ENCODE peak calls at places on chromosome 3, in five cellular contexts. Y is mesenchymal stem cell, M is IMR-90, R is H9, H is H1. Q is an unnamed sample.
A peak's percentile ranks its signal among the peaks of the same experiment; 100 is the strongest.

GRCh38 chr3:16802382-16802781 is 82.4 kb upstream of the PLCL2 start:
- DNase-seq in Y (no peak), M (no peak), R (no peak), H (no peak), Q (no peak)

GRCh38 chr3:43855674-43856299 is 165.0 kb downstream of the ABHD5 start:
- DNase-seq in Y (peak; percentile 55), M (peak; percentile 56), R (peak; percentile 84), H (no peak), Q (peak; percentile 36)

GRCh38 chr3:162538466-162538865 is 1041.9 kb downstream of the OTOL1 start:
- DNase-seq in Y (no peak), M (no peak), R (no peak), H (no peak), Q (no peak)

GRCh38 chr3:71247221-71247947 is 336.1 kb downstream of the FOXP1 start:
- DNase-seq in Y (no peak), M (peak; percentile 67), R (peak; percentile 75), H (no peak), Q (no peak)

GRCh38 chr3:152452318-152452717 is 183.6 kb downstream of the MBNL1 start:
- DNase-seq in Y (no peak), M (peak; percentile 51), R (no peak), H (no peak), Q (no peak)

GRCh38 chr3:64773150-64773549 is 85.3 kb upstream of the ADAMTS9 start:
- DNase-seq in Y (peak; percentile 12), M (no peak), R (no peak), H (no peak), Q (no peak)

GRCh38 chr3:64798316-64798715 is 110.5 kb upstream of the ADAMTS9 start:
- DNase-seq in Y (no peak), M (no peak), R (no peak), H (no peak), Q (no peak)

GRCh38 chr3:458614-459375 is 262.2 kb downstream of the CHL1 start:
- DNase-seq in Y (no peak), M (no peak), R (no peak), H (no peak), Q (no peak)

GRCh38 chr3:141279074-141279945 is 47.7 kb downstream of the PXYLP1 start:
- DNase-seq in Y (peak; percentile 27), M (peak; percentile 50), R (no peak), H (no peak), Q (no peak)

GRCh38 chr3:14561051-14561634 is 21.0 kb upstream of the GRIP2 start:
- DNase-seq in Y (peak; percentile 8), M (peak; percentile 60), R (no peak), H (no peak), Q (no peak)

GRCh38 chr3:123478314-123478713 is 29.4 kb upstream of the ADCY5 start:
- DNase-seq in Y (no peak), M (no peak), R (no peak), H (no peak), Q (no peak)

GRCh38 chr3:43873723-43874122 is 183.0 kb downstream of the ABHD5 start:
- DNase-seq in Y (no peak), M (no peak), R (no peak), H (no peak), Q (no peak)

GRCh38 chr3:16070707-16071106 is 103.8 kb upstream of the GALNT15 start:
- DNase-seq in Y (no peak), M (no peak), R (no peak), H (no peak), Q (no peak)

GRCh38 chr3:135908225-135908624 is 57.3 kb upstream of the PPP2R3A start:
- DNase-seq in Y (no peak), M (peak; percentile 33), R (no peak), H (no peak), Q (no peak)

GRCh38 chr3:27728195-27729087 is 6.3 kb upstream of the EOMES start:
- DNase-seq in Y (no peak), M (no peak), R (peak; percentile 93), H (no peak), Q (no peak)

GRCh38 chr3:126732281-126733060 is 28.4 kb downstream of the CHCHD6 start:
- DNase-seq in Y (no peak), M (peak; percentile 52), R (no peak), H (no peak), Q (no peak)

GRCh38 chr3:195140410-195140809 is 130.5 kb downstream of the XXYLT1 start:
- DNase-seq in Y (no peak), M (no peak), R (no peak), H (no peak), Q (no peak)

GRCh38 chr3:30597131-30597768 is 9.2 kb upstream of the TGFBR2 start:
- DNase-seq in Y (peak; percentile 70), M (peak; percentile 82), R (no peak), H (no peak), Q (no peak)

GRCh38 chr3:187878776-187879524 is 133.7 kb upstream of the BCL6 start:
- DNase-seq in Y (no peak), M (peak; percentile 42), R (no peak), H (no peak), Q (no peak)

GRCh38 chr3:51686056-51686455 is 15.0 kb downstream of the TEX264 start:
- DNase-seq in Y (no peak), M (no peak), R (no peak), H (no peak), Q (no peak)

GRCh38 chr3:8800016-8800415 is 30.6 kb upstream of the OXTR start:
- DNase-seq in Y (no peak), M (no peak), R (no peak), H (no peak), Q (no peak)

GRCh38 chr3:178966299-178967183 is 105.1 kb downstream of the ZMAT3 start:
- DNase-seq in Y (peak; percentile 53), M (peak; percentile 37), R (no peak), H (no peak), Q (no peak)

GRCh38 chr3:12005951-12006625 is 1.9 kb downstream of the SYN2 start:
- DNase-seq in Y (no peak), M (no peak), R (peak; percentile 30), H (no peak), Q (no peak)

GRCh38 chr3:113441051-113441770 is at the start of gene CFAP44:
- DNase-seq in Y (peak; percentile 79), M (peak; percentile 52), R (peak; percentile 91), H (peak; percentile 50), Q (peak; percentile 67)

GRCh38 chr3:120767106-120767505 is 24.6 kb downstream of the GTF2E1 start:
- DNase-seq in Y (peak; percentile 51), M (peak; percentile 74), R (no peak), H (no peak), Q (no peak)

GRCh38 chr3:31813197-31813596 is 167.9 kb downstream of the OSBPL10 start:
- DNase-seq in Y (no peak), M (no peak), R (no peak), H (no peak), Q (no peak)

GRCh38 chr3:79822076-79822475 is 54.3 kb upstream of the ROBO1 start:
- DNase-seq in Y (no peak), M (no peak), R (no peak), H (no peak), Q (no peak)

GRCh38 chr3:75506603-75507002 is 157.5 kb upstream of the FRG2C start:
- DNase-seq in Y (no peak), M (no peak), R (no peak), H (no peak), Q (no peak)

GRCh38 chr3:38662544-38662943 is 13.1 kb upstream of the SCN5A start:
- DNase-seq in Y (peak; percentile 32), M (peak; percentile 43), R (peak; percentile 81), H (no peak), Q (no peak)

GRCh38 chr3:27560484-27561056 is 76.4 kb upstream of the SLC4A7 start:
- DNase-seq in Y (no peak), M (no peak), R (no peak), H (no peak), Q (no peak)

GRCh38 chr3:171695476-171695875 is 114.8 kb downstream of the PLD1 start:
- DNase-seq in Y (no peak), M (no peak), R (no peak), H (no peak), Q (no peak)

GRCh38 chr3:8968375-8968882 is 5.2 kb upstream of the RAD18 start:
- DNase-seq in Y (no peak), M (no peak), R (no peak), H (no peak), Q (no peak)

GRCh38 chr3:78204977-78205376 is 1165.1 kb downstream of the ROBO2 start:
- DNase-seq in Y (peak; percentile 74), M (peak; percentile 67), R (no peak), H (no peak), Q (no peak)

GRCh38 chr3:57948782-57949242 is 59.4 kb upstream of the FLNB start:
- DNase-seq in Y (no peak), M (no peak), R (peak; percentile 30), H (no peak), Q (no peak)

GRCh38 chr3:57949779-57950618 is 58.2 kb upstream of the FLNB start:
- DNase-seq in Y (no peak), M (no peak), R (no peak), H (no peak), Q (no peak)

GRCh38 chr3:57948080-57948671 is 60.0 kb upstream of the FLNB start:
- DNase-seq in Y (no peak), M (no peak), R (no peak), H (no peak), Q (no peak)

GRCh38 chr3:57951106-57951882 is 56.9 kb upstream of the FLNB start:
- DNase-seq in Y (peak; percentile 92), M (peak; percentile 89), R (no peak), H (no peak), Q (no peak)

GRCh38 chr3:57949344-57949743 is 58.9 kb upstream of the FLNB start:
- DNase-seq in Y (no peak), M (no peak), R (no peak), H (no peak), Q (no peak)
- H3K14ac ChIP-seq in Y (no peak overlapping the region), M (no peak overlapping the region), R (no peak overlapping the region), H (no peak overlapping the region), Q (no peak overlapping the region)

DNA sequence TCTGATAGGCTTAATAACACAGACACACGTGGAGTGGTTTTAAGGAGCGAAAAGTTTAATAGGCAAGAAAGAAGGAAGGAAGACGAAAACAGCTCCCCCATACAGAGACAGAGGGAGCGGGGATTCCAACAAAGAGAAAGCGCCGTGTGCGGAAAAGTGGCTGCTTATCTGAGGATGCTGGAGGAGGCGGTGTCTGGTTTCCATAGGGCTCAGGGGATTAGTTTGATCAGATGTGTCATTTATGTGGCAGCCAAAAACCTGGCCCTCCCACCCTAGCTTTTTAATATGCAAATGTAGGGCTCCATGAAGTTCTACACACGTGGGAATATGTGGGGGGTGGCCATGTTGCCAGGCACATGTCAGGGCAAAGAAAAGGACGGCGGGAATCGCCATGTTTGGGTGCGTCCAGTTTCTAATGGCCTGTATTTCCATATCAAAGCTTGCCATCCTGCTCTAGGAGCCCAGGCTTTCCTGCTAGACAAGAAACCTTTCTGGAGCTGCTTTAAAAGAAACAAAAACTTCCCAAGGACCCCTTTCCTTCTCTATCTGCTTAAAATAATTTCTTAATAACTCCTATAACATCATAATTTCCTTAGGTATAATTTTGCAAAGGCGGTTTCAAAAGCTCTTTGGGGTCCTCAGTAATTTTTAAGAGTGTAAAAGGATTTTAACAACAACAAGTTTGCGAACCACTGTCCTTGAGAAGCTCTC is 749 bp upstream of the ZNF589 start:
- DNase-seq in Y (no peak), M (no peak), R (peak; percentile 83), H (peak; percentile 75), Q (peak; percentile 55)
- H2BK15ac ChIP-seq in Y (no peak overlapping the region), M (no peak overlapping the region), R (no peak overlapping the region), H (peak overlapping the region; percentile 14), Q (no peak overlapping the region)

GRCh38 chr3:40631341-40631995 is 106.7 kb downstream of the ZNF621 start:
- DNase-seq in Y (no peak), M (no peak), R (no peak), H (no peak), Q (no peak)
- H4K91ac ChIP-seq in Y (no peak overlapping the region), M (no peak overlapping the region), R (no peak overlapping the region), H (no peak overlapping the region), Q (no peak overlapping the region)

GRCh38 chr3:150327678-150328667 is 80.1 kb upstream of the TSC22D2 start:
- DNase-seq in Y (peak; percentile 38), M (no peak), R (no peak), H (no peak), Q (no peak)
- H3K14ac ChIP-seq in Y (no peak overlapping the region), M (peak overlapping the region; percentile 0), R (no peak overlapping the region), H (no peak overlapping the region), Q (no peak overlapping the region)